ENCODE peak calls at places on chromosomes 2 and 18, in seven cellular contexts. Z is endothelial cell of umbilical vein; N is psoas muscle; H is Peyer's patch; E is hepatocyte; S is ovary; G is CD8-positive, alpha-beta T cell. D is an unnamed sample.

GRCh38 chr2:120886967-120887672 is 151.5 kb downstream of the GLI2 start:
- DNase-seq in N (no peak), S (no peak), H (no peak), Z (no peak), G (no peak), E (no peak), D (peak; percentile 64)

GRCh38 chr2:50953021-50953420 is 78.9 kb downstream of the NRXN1 start:
- DNase-seq in E (no peak), S (no peak), H (no peak), N (no peak), G (no peak), Z (peak; percentile 71), D (no peak)

GRCh38 chr2:155546715-155547555 is 785.6 kb downstream of the NR4A2 start:
- DNase-seq in Z (no peak), G (no peak), H (no peak), S (no peak), E (no peak), N (no peak), D (peak; percentile 1)

GRCh38 chr2:217838409-217838831 is 164.4 kb downstream of the TNS1 start:
- DNase-seq in S (no peak), G (no peak), N (no peak), Z (no peak), H (no peak), E (no peak), D (no peak)

GRCh38 chr2:136582631-136583205 is 182.6 kb upstream of the THSD7B start:
- DNase-seq in N (no peak), Z (no peak), H (no peak), G (peak; percentile 11), E (peak; percentile 50), S (no peak), D (no peak)

GRCh38 chr2:69509011-69509749 is 71.9 kb upstream of the NFU1 start:
- DNase-seq in G (no peak), H (no peak), E (no peak), Z (no peak), S (peak; percentile 25), N (no peak), D (no peak)

GRCh38 chr2:7621018-7621814 is 704.0 kb downstream of the RNF144A start:
- DNase-seq in Z (no peak), H (no peak), E (no peak), G (no peak), N (no peak), S (no peak), D (no peak)

GRCh38 chr2:45218931-45219339 is 209.7 kb upstream of the SIX2 start:
- DNase-seq in H (no peak), E (no peak), N (no peak), S (no peak), G (no peak), Z (no peak), D (no peak)

GRCh38 chr2:61420986-61421546 is 49.8 kb downstream of the USP34 start:
- DNase-seq in N (no peak), G (no peak), S (no peak), Z (no peak), E (no peak), H (peak; percentile 43), D (no peak)

DNA sequence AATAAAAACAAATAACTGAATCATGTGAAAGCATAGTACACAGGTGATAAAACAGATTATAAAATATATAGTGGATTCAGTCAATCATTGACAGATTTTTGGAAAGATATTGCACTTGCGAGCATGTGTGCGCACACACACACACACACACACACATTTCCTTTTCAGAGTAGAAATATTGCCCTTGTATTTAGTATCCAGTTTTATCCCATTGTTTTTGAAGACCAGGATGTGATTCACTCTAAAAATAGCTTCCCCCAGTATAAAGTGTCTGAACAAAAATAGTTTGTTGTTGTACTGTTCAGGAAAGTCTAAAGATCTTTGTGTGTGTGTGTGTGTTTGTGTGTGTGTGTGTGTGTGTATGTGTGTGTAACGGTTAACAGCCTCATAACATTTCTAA is 145.4 kb downstream of the CALCRL start:
- DNase-seq in E (no peak), S (no peak), H (no peak), G (no peak), Z (peak; percentile 97), N (no peak), D (no peak)
- H3K4me3 ChIP-seq in E (no peak overlapping the region), S (no peak overlapping the region), H (no peak overlapping the region), G (no peak overlapping the region), Z (no peak overlapping the region), N (no peak overlapping the region), D (no peak overlapping the region)

GRCh38 chr2:72915076-72915906 is 2.0 kb upstream of the EMX1 start:
- DNase-seq in H (no peak), E (peak; percentile 3), G (no peak), Z (no peak), N (no peak), S (no peak), D (peak; percentile 40)
- H3K4me3 ChIP-seq in H (peak overlapping the region; percentile 60), E (peak overlapping the region; percentile 52), G (peak overlapping the region; percentile 57), Z (no peak overlapping the region), N (peak overlapping the region; percentile 66), S (no peak overlapping the region), D (no peak overlapping the region)

DNA sequence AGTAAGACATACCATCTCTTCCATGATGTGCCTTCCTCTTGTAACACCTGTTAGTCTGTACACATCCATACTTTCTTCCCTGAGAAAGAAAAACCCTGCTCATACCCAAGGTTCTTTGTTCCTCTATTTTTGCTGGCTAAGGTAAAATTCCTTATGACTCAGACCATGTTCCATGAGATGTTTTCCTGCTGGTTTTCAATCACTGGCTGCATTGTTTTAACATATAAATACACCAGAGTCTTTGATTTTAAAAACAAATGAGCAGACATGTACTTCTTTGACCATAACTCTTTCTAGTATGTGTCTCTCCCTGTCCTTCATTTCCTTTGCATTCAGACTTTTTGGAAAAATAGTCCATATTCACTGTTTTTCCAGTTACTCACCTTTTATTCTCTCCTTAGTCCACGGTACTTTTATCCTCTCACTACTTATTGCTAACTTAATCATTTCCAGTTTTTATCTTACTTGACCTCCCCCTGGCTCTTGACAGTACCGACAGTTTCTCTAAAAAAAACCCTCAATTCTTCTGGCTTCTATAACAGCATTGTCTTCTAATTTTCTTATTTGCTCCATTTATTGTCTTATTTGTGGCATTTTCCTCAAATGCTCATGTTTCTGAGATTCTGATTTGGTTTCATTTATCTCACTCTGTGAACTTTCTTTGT is 4.3 kb downstream of the VAPA start:
- DNase-seq in N (no peak), E (peak; percentile 35), G (no peak), Z (peak; percentile 92), S (no peak), H (no peak), D (no peak)
- H3K4me3 ChIP-seq in N (peak overlapping the region; percentile 93), E (no peak overlapping the region), G (no peak overlapping the region), Z (no peak overlapping the region), S (no peak overlapping the region), H (no peak overlapping the region), D (no peak overlapping the region)

GRCh38 chr2:149587220-149587949 is at the start of gene MMADHC:
- DNase-seq in Z (peak; percentile 94), S (peak; percentile 95), N (peak; percentile 95), H (peak; percentile 90), E (peak; percentile 98), G (peak; percentile 92), D (peak; percentile 84)

GRCh38 chr2:149586063-149586462 is 1.5 kb downstream of the MMADHC start:
- DNase-seq in G (no peak), E (no peak), S (no peak), Z (peak; percentile 12), N (no peak), H (no peak), D (no peak)

GRCh38 chr2:149587950-149588487 is 444 bp upstream of the MMADHC start:
- DNase-seq in N (no peak), S (no peak), E (no peak), Z (no peak), G (no peak), H (no peak), D (peak; percentile 15)

GRCh38 chr2:149586898-149587219 is 716 bp downstream of the MMADHC start:
- DNase-seq in E (no peak), S (no peak), G (no peak), N (no peak), Z (no peak), H (no peak), D (no peak)

GRCh38 chr2:149585317-149585885 is 2.2 kb downstream of the MMADHC start:
- DNase-seq in E (no peak), Z (peak; percentile 11), G (no peak), H (no peak), S (no peak), N (no peak), D (no peak)
- H3K4me3 ChIP-seq in E (peak overlapping the region; percentile 75), Z (no peak overlapping the region), G (no peak overlapping the region), H (no peak overlapping the region), S (peak overlapping the region; percentile 64), N (peak overlapping the region; percentile 79), D (peak overlapping the region; percentile 63)

GRCh38 chr18:8705280-8705940 is at the start of gene MTCL1:
- DNase-seq in E (no peak), S (no peak), H (peak; percentile 37), Z (peak; percentile 51), N (no peak), G (no peak), D (peak; percentile 89)
- H3K4me3 ChIP-seq in E (peak within 1 kb of the TSS; percentile 75), S (peak within 1 kb of the TSS; percentile 55), H (peak within 1 kb of the TSS; percentile 72), Z (peak within 1 kb of the TSS; percentile 79), N (peak within 1 kb of the TSS; percentile 85), G (peak within 1 kb of the TSS; percentile 73), D (peak within 1 kb of the TSS; percentile 97)

DNA sequence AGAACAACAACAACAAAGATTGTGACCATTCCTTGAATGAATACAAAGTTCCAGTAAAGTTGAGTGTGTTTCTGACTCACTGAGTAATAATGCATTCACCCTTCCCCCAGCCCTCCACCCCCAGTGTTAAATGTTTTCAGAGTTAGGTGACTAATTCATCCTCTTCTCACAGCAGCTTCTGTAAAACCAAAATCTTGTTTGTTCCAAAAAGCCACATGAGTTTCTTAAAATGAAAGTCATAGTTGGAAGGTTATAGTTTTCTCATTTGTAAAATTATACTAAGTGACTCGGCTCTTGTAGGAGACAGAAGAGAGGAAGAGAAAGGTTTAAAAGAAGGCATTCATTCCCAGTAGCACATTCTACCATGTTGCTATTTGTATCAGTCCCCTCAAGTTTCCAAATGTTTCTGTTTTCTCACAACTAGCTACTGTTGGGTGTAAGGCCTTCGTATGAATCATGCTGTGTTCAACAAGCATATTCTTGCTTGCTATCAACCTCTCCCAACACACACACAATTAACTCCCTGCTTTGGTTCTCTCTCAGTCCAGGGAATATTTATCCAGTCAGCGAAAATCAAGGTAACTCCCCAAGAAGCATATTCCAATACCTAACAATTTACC is 75.3 kb downstream of the MBD2 start:
- DNase-seq in H (no peak), Z (peak; percentile 94), G (peak; percentile 13), E (peak; percentile 56), N (peak; percentile 19), S (no peak), D (no peak)
- H3K4me3 ChIP-seq in H (no peak overlapping the region), Z (no peak overlapping the region), G (no peak overlapping the region), E (no peak overlapping the region), N (no peak overlapping the region), S (no peak overlapping the region), D (no peak overlapping the region)

GRCh38 chr2:169363570-169364150 is 1.3 kb upstream of the LRP2 start:
- DNase-seq in E (peak; percentile 62), H (no peak), Z (peak; percentile 6), G (peak; percentile 28), N (peak; percentile 11), S (peak; percentile 24), D (peak; percentile 62)

GRCh38 chr2:169363027-169363569 is 764 bp upstream of the LRP2 start:
- DNase-seq in N (no peak), S (no peak), G (no peak), Z (peak; percentile 21), H (no peak), E (no peak), D (peak; percentile 32)

GRCh38 chr2:169361706-169362345 is 508 bp downstream of the LRP2 start:
- DNase-seq in S (no peak), H (no peak), E (peak; percentile 71), G (no peak), Z (peak; percentile 18), N (peak; percentile 12), D (peak; percentile 60)

GRCh38 chr2:169360984-169361705 is 1.2 kb downstream of the LRP2 start:
- DNase-seq in G (no peak), E (peak; percentile 23), S (no peak), H (no peak), Z (no peak), N (no peak), D (peak; percentile 34)

GRCh38 chr2:169362346-169363026 is at the start of gene LRP2:
- DNase-seq in E (peak; percentile 39), Z (peak; percentile 8), S (no peak), H (no peak), N (no peak), G (no peak), D (peak; percentile 67)
- H3K4me3 ChIP-seq in E (peak within 1 kb of the TSS; percentile 72), Z (peak within 1 kb of the TSS; percentile 9), S (peak within 1 kb of the TSS; percentile 32), H (peak within 1 kb of the TSS; percentile 60), N (peak within 1 kb of the TSS; percentile 67), G (peak within 1 kb of the TSS; percentile 80), D (peak within 1 kb of the TSS; percentile 33)

D was measured in SK-N-SH.